ENCODE peak calls at places on chromosome 5, in seven cellular contexts. M, E, B, K, R, N and J are unnamed samples.

GRCh38 chr5:41122459-41122858 is 51.3 kb upstream of the MROH2B start:
- DNase-seq in M (no peak), E (no peak), B (no peak), K (no peak), R (no peak), N (peak; percentile 13), J (no peak)

GRCh38 chr5:143239877-143240518 is 163.5 kb downstream of the NR3C1 start:
- DNase-seq in M (no peak), E (no peak), B (no peak), K (no peak), R (no peak), N (no peak), J (no peak)

GRCh38 chr5:63131618-63132285 is 553.1 kb downstream of the LRRC70 start:
- DNase-seq in M (no peak), E (no peak), B (peak; percentile 91), K (no peak), R (no peak), N (no peak), J (peak; percentile 26)

GRCh38 chr5:61887271-61887670 is 418.7 kb upstream of the KIF2A start:
- DNase-seq in M (no peak), E (no peak), B (no peak), K (no peak), R (no peak), N (no peak), J (no peak)

GRCh38 chr5:140806834-140807775 is at the start of gene PCDHA4:
- DNase-seq in M (no peak), E (no peak), B (no peak), K (no peak), R (peak; percentile 43), N (no peak), J (peak; percentile 9)

GRCh38 chr5:77082280-77082679 is 4.8 kb downstream of the ZBED3 start:
- DNase-seq in M (no peak), E (no peak), B (no peak), K (no peak), R (no peak), N (no peak), J (no peak)

GRCh38 chr5:54533541-54534179 is 16.1 kb downstream of the SNX18 start:
- DNase-seq in M (peak; percentile 39), E (no peak), B (no peak), K (no peak), R (peak; percentile 43), N (no peak), J (no peak)

GRCh38 chr5:169561883-169562282 is 21.7 kb upstream of the SPDL1 start:
- DNase-seq in M (no peak), E (no peak), B (peak; percentile 60), K (no peak), R (peak; percentile 7), N (no peak), J (no peak)

GRCh38 chr5:68522863-68523262 is 307.3 kb downstream of the PIK3R1 start:
- DNase-seq in M (no peak), E (no peak), B (no peak), K (no peak), R (no peak), N (no peak), J (peak; percentile 42)

GRCh38 chr5:3931976-3932375 is 336.3 kb downstream of the IRX1 start:
- DNase-seq in M (no peak), E (no peak), B (no peak), K (no peak), R (no peak), N (no peak), J (no peak)

GRCh38 chr5:107032629-107033028 is 638.1 kb downstream of the EFNA5 start:
- DNase-seq in M (no peak), E (no peak), B (no peak), K (no peak), R (no peak), N (peak; percentile 27), J (no peak)

GRCh38 chr5:76718381-76718832 is 2.5 kb downstream of the F2R start:
- DNase-seq in M (no peak), E (no peak), B (peak; percentile 71), K (no peak), R (no peak), N (no peak), J (peak; percentile 8)

GRCh38 chr5:174287761-174288160 is 242.3 kb downstream of the NSG2 start:
- DNase-seq in M (no peak), E (no peak), B (no peak), K (no peak), R (no peak), N (no peak), J (no peak)

DNA sequence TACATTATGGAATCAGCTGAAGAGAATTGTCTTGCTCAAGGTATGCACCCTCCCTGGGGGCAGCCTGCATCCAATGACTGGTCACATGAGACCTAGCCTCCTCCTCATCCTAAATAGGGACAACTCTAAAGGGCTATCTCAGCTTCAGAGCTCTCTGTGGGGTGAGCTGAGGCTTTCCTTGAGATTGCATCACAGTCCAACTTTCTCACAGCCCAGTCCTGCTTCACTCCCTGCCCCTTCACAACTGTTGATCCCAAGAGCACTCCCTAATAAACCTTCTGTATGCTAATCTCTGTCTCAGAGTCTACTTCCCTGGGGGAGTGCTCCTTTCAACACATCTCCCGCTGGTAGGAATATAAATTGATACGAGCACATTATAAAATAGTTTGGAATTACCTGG is 44.1 kb upstream of the ERBIN start:
- DNase-seq in M (no peak), E (no peak), B (no peak), K (no peak), R (no peak), N (no peak), J (no peak)
- TF ChIP-seq CTCF in M (no peak), E (no peak), B (no peak), K (no peak), R (no peak), N (no peak), J (no peak)

GRCh38 chr5:172334641-172335040 is 51.1 kb upstream of the UBTD2 start:
- DNase-seq in M (no peak), E (no peak), B (no peak), K (no peak), R (no peak), N (no peak), J (no peak)

GRCh38 chr5:172336666-172337310 is 53.2 kb upstream of the UBTD2 start:
- DNase-seq in M (no peak), E (no peak), B (no peak), K (no peak), R (no peak), N (no peak), J (no peak)

GRCh38 chr5:172335721-172336120 is 52.2 kb upstream of the UBTD2 start:
- DNase-seq in M (no peak), E (no peak), B (no peak), K (no peak), R (no peak), N (no peak), J (no peak)

GRCh38 chr5:172336264-172336663 is 52.7 kb upstream of the UBTD2 start:
- DNase-seq in M (no peak), E (no peak), B (no peak), K (no peak), R (no peak), N (no peak), J (no peak)

DNA sequence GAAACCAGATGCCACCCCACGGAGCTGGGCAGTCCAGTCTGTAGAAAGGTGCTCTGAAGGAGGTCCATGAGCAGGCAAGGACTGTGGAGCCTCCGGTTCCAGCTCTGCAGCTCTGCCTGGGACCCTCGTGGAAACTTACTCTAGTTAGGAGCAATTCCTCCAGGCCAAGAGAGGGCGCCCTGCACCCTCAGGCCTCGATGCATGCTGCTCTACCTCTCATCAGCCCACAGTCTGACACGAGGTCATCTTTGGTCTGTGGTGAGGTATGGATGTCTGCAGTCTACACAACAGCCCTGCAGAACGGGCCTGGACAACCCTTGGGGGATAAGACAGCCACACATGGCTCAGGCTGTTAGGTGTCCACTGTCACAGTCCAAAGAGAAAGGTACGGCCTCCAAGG is 50.6 kb upstream of the UBTD2 start:
- DNase-seq in M (no peak), E (no peak), B (no peak), K (no peak), R (no peak), N (peak; percentile 31), J (no peak)
- TF ChIP-seq CTCF in M (no peak), E (no peak), B (no peak), K (no peak), R (no peak), N (no peak), J (no peak)

DNA sequence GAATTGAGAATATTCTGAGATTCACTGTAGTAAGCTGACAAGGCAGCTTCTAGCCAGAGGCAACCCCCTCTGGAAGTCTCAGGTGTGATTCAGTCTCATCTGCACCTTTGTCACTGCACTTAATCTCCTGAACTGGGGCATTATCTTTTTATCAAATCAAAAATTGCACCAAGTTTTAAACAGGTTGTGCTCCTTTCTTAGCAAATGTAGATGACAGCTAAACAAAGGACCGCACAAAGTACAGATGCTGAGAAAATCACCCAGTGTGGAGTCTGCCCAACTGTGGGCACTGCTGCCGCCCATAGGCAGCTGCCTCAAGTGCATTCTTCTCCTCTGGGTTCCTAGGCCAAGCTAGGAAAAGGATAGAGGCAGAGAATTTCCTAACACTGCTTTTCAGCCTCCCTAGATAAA is 51.1 kb downstream of the STARD4 start:
- DNase-seq in M (peak; percentile 17), E (no peak), B (no peak), K (no peak), R (no peak), N (no peak), J (no peak)
- TF ChIP-seq CTCF in M (no peak), E (no peak), B (peak; percentile 77), K (peak; percentile 45), R (no peak), N (no peak), J (peak; percentile 28)

GRCh38 chr5:14144586-14145355 is 1.6 kb downstream of the TRIO start:
- DNase-seq in M (peak; percentile 78), E (peak; percentile 27), B (no peak), K (no peak), R (peak; percentile 58), N (peak; percentile 88), J (peak; percentile 55)
- TF ChIP-seq CTCF in M (no peak), E (no peak), B (no peak), K (no peak), R (no peak), N (no peak), J (no peak)

GRCh38 chr5:113043491-113043931 is 66.9 kb downstream of the DCP2 start:
- DNase-seq in M (peak; percentile 67), E (peak; percentile 34), B (no peak), K (no peak), R (peak; percentile 43), N (no peak), J (peak; percentile 37)
- TF ChIP-seq CTCF in M (no peak), E (peak; percentile 24), B (no peak), K (no peak), R (no peak), N (no peak), J (peak; percentile 31)

DNA sequence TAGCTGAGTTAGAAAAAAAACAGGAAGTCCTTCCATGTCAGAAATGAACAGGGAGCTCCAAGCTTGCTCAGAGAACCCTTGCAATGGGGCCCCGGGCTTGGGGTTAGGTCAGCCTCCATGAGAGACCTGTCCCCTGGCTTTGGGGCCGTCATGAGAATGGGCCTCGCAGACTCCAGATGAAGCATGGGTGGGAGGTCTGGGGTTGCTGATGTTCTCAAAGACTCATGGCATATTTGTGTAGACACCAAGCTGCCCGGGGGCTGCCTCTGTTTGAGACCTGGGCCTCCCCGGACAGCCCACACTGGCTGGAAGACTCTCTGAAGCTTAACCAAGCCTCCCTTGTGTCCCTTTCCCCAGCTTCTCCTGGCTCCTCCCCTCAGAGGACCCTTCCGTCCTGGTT is 186.3 kb downstream of the IRX2 start:
- DNase-seq in M (no peak), E (no peak), B (no peak), K (no peak), R (no peak), N (no peak), J (no peak)
- TF ChIP-seq CTCF in M (no peak), E (no peak), B (no peak), K (no peak), R (no peak), N (no peak), J (no peak)